ENCODE peak calls at places on chromosomes 4 and X, in five cellular contexts. D, X, I, P and N are unnamed samples. For H3K27me3, the result is how much of the 10 kb centered on the place peaks cover.

GRCh38 chrX:17242470-17242869 is 132.5 kb upstream of the NHS start:
- DNase-seq in D (no peak), X (peak), I (peak), P (no peak), N (no peak)

GRCh38 chrX:135596495-135596894 is 76.0 kb downstream of the INTS6L start:
- DNase-seq in D (no peak), X (peak), I (peak), P (no peak), N (no peak)

GRCh38 chr4:92843784-92844183 is 540.0 kb downstream of the GRID2 start:
- DNase-seq in D (no peak), X (no peak), I (no peak), P (no peak), N (no peak)

GRCh38 chr4:17921451-17921850 is 100.1 kb downstream of the LCORL start:
- DNase-seq in D (no peak), X (no peak), I (no peak), P (no peak), N (no peak)

GRCh38 chr4:133152801-133153526 is 3.9 kb downstream of the PCDH10 start:
- DNase-seq in D (no peak), X (no peak), I (no peak), P (no peak), N (no peak)

GRCh38 chr4:24244663-24245519 is 339.5 kb downstream of the DHX15 start:
- DNase-seq in D (no peak), X (no peak), I (peak), P (no peak), N (no peak)

GRCh38 chrX:16451331-16451730 is 198.6 kb upstream of the S100G start:
- DNase-seq in D (no peak), X (no peak), I (peak), P (no peak), N (no peak)

GRCh38 chr4:33107813-33108212 is 2387.6 kb downstream of the PCDH7 start:
- DNase-seq in D (no peak), X (no peak), I (no peak), P (no peak), N (no peak)

GRCh38 chr4:32203340-32203739 is 1483.2 kb downstream of the PCDH7 start:
- DNase-seq in D (no peak), X (no peak), I (no peak), P (no peak), N (no peak)

GRCh38 chrX:42096262-42096939 is 173.0 kb upstream of the CASK start:
- DNase-seq in D (no peak), X (no peak), I (peak), P (no peak), N (no peak)

GRCh38 chr4:144590020-144590419 is 55.9 kb upstream of the HHIP start:
- DNase-seq in D (no peak), X (no peak), I (no peak), P (no peak), N (no peak)

GRCh38 chr4:182449960-182450359 is 206.8 kb downstream of the TENM3 start:
- DNase-seq in D (no peak), X (no peak), I (no peak), P (no peak), N (no peak)

GRCh38 chr4:182447938-182448280 is 204.7 kb downstream of the TENM3 start:
- DNase-seq in D (no peak), X (no peak), I (no peak), P (no peak), N (no peak)

GRCh38 chr4:182449186-182449880 is 206.1 kb downstream of the TENM3 start:
- DNase-seq in D (no peak), X (no peak), I (peak), P (peak), N (no peak)

GRCh38 chr4:182453830-182454229 is 210.6 kb downstream of the TENM3 start:
- DNase-seq in D (no peak), X (no peak), I (no peak), P (no peak), N (no peak)

DNA sequence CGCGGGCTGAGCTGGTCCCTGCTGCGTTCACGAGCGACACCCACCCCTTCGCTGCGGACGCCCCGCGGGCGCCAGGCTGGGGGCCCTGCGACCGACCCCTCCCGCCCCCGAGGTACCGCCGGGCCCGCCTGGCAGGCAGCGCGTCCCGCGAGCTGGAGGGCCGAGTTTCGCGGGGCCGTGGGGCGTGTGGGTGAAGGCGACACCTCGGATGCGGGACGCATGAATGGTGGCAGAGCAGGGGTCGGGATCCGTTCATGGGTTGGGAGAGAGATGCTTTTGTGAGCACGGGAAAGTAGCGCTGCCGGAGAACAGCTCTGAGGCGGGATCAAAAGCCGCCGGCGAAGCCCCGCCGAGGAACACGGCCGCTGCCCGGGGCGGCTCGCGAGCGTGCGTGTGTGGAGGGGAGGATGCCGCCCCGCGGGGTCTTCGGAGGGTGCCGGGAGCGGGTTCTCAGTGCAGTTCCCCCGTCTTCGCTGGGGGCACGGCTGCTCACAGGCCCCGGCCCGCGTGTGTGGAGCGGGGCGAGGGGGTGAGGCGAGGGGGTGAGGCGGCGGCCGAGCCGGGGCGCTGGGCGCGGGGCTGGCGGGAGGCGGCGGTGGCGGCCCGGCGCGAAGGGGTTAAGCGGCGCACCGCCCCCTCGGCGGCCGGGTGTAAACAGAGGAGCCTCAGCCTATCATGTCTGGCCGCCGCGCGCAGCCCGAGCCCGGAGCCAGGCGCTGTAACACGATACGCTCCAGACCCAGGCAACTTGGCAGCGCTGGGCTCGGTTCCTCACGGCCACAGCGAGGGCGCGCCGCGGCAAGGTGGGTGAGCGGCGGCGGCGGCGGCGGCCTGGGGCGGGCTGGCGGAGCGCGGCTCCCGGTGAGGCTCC is 205.3 kb downstream of the TENM3 start:
- DNase-seq in D (peak), X (peak), I (peak), P (peak), N (peak)
- H3K27me3 ChIP-seq in D (under half), X (half or more), I (under half), P (under half), N (under half)

GRCh38 chr4:98661356-98662054 is 3.1 kb upstream of the TSPAN5 start:
- DNase-seq in D (no peak), X (no peak), I (peak), P (no peak), N (peak)

GRCh38 chr4:98658287-98659105 is at the start of gene TSPAN5:
- DNase-seq in D (peak), X (peak), I (peak), P (peak), N (peak)

GRCh38 chr4:98659741-98660507 is 1.5 kb upstream of the TSPAN5 start:
- DNase-seq in D (no peak), X (no peak), I (peak), P (no peak), N (no peak)

GRCh38 chr4:98657531-98658286 is 702 bp downstream of the TSPAN5 start:
- DNase-seq in D (peak), X (peak), I (peak), P (no peak), N (peak)

GRCh38 chr4:98659106-98659592 is 738 bp upstream of the TSPAN5 start:
- DNase-seq in D (no peak), X (no peak), I (peak), P (no peak), N (no peak)
- H3K27ac ChIP-seq in D (peak), X (peak), I (peak), P (peak), N (peak)

DNA sequence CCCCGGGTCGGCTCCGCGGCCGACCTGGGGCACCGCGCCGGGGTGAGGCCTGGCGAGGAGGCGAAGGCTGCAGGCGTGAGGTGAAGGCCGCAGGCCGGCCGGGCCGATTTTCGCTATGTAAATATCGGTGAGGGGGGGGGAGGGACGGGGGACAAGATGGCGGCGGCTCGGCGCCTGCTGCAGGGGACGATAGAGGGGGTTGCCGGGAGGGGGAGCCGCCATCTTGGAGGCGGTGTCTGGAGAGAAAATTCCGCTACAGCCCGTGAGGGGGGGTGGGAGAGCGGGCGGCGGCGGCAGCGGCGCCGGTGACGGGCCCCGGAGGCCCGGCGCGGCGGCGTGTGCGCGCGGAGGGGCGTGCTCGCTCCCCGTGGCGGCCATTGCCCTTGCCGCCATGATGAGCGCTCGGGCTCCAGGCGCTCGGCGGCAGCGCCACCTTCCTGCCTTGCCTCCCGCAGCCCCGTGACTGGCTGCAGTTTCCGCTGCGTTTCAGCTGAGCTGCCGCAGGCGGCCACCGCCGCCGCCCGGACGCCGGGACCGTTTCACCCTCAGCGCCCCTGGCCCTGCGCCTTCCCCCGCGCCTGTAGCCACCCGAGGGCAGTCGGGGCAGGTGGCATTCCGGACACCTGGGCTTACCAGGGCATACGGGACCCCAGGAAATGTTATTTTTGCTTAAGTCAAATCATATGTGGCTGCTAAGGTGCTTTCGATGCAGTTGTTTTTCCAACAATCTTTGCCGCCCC is 692 bp downstream of the ZFX start:
- DNase-seq in D (peak), X (peak), I (peak), P (peak), N (peak)
- TF ChIP-seq POLR2A in D (no peak), X (peak), I (peak), P (no peak), N (peak)

DNA sequence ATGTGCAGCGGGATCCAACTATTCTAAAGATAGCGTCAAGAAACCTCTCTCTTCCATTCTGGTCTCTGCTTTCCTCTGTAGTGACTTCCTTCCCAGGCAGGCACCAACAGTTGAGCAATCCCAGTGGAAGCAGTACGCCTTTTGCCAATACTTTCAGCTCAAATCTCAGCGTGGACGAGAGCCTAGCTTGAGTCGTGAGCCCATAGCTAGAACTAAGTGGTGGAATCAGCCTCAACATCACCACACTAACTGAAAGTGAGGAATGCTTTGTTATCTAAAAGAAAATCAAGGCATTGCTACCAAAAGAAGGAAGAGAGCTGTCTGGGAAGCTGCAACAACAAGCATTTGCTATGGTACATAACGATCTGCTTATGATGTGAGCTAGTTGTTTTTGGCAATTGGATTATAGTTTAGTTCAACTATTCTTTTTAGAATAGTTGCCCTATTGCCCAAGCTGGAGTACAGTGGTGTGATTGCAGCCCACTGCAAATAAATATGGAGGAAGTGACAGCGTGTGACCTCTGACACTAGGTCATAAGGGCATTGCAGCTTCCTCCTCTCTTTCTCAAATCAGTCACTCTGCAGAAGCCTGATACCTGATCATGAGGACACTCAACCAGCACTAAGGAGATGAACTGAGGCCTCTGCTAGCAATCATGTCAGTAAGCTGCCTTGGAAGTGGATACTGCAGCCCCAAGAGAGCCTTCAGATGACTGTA is 24.7 kb upstream of the FRYL start:
- DNase-seq in D (no peak), X (no peak), I (no peak), P (no peak), N (no peak)
- H3K27me3 ChIP-seq in D (under half), X (under half), I (under half), P (under half), N (under half)

GRCh38 chrX:154775611-154776349 is 13.1 kb downstream of the DKC1 start:
- DNase-seq in D (no peak), X (no peak), I (peak), P (no peak), N (no peak)
- H3K27ac ChIP-seq in D (no peak), X (no peak), I (no peak), P (no peak), N (no peak)

GRCh38 chr4:185396724-185397402 is at the start of gene ANKRD37:
- DNase-seq in D (no peak), X (peak), I (peak), P (no peak), N (peak)
- TF ChIP-seq POLR2A in D (no peak), X (peak), I (no peak), P (no peak), N (peak)